ENCODE peak calls at places on chromosomes 12 and 14, in ten cellular contexts. Z, Q, T, V, M, W, P, N, J and C are unnamed samples.

GRCh38 chr12:120674172-120674571 is 12.8 kb upstream of the MLEC start:
- DNase-seq in Z (peak), Q (peak), T (no peak), V (no peak), M (no peak), W (no peak), P (no peak), N (no peak), J (no peak), C (no peak)

GRCh38 chr12:110754101-110754793 is 11.6 kb upstream of the PPP1CC start:
- DNase-seq in Z (no peak), Q (no peak), T (no peak), V (no peak), M (no peak), W (peak), P (no peak), N (no peak), J (no peak), C (no peak)

GRCh38 chr12:4645023-4645422 is 3.8 kb downstream of the AKAP3 start:
- DNase-seq in Z (no peak), Q (no peak), T (no peak), V (no peak), M (no peak), W (no peak), P (peak), N (no peak), J (no peak), C (no peak)

GRCh38 chr12:52171950-52172512 is 19.8 kb downstream of the KRT80 start:
- DNase-seq in Z (peak), Q (peak), T (peak), V (peak), M (peak), W (no peak), P (peak), N (no peak), J (no peak), C (no peak)

GRCh38 chr12:105100207-105100985 is 7.1 kb upstream of the WASHC4 start:
- DNase-seq in Z (no peak), Q (no peak), T (no peak), V (no peak), M (no peak), W (no peak), P (peak), N (no peak), J (no peak), C (no peak)

GRCh38 chr14:22602853-22603252 is 4.8 kb downstream of the ABHD4 start:
- DNase-seq in Z (no peak), Q (no peak), T (no peak), V (no peak), M (no peak), W (no peak), P (peak), N (no peak), J (no peak), C (no peak)

GRCh38 chr12:121805800-121806555 is 2.2 kb downstream of the SETD1B start:
- DNase-seq in Z (no peak), Q (peak), T (peak), V (peak), M (no peak), W (no peak), P (peak), N (peak), J (no peak), C (no peak)

GRCh38 chr12:69102856-69103255 is 136.5 kb upstream of the CPSF6 start:
- DNase-seq in Z (peak), Q (no peak), T (no peak), V (peak), M (no peak), W (no peak), P (peak), N (no peak), J (no peak), C (no peak)

GRCh38 chr14:61186793-61187641 is 94.1 kb downstream of the TMEM30B start:
- DNase-seq in Z (no peak), Q (no peak), T (no peak), V (no peak), M (no peak), W (no peak), P (no peak), N (no peak), J (no peak), C (no peak)

GRCh38 chr12:132953771-132954170 is 2.3 kb downstream of the ZNF605 start:
- DNase-seq in Z (no peak), Q (no peak), T (no peak), V (no peak), M (no peak), W (no peak), P (no peak), N (no peak), J (no peak), C (no peak)